ENCODE peak calls at places on chromosomes 4 and X, in nine cellular contexts. S is C1 segment of cervical spinal cord; G is stimulated activated CD4-positive, alpha-beta T cell treated with anti-CD3 and anti-CD28 coated beads, Interleukin-1b, Interleukin-23, amount 100 ng/mL, for 4 hours; V is fibroblast of pulmonary artery; E is H9; Z is activated T-helper 1 cell treated with Interleukin-2 at 50 U/mL for 16 hours; F is NCI-H1417 treated with DMSO at 0.1 percent for 48 hours; L is activated CD8-positive, alpha-beta memory T cell treated with anti-CD3 and anti-CD28 coated beads, Interleukin-2, amount 50 U/mL, for 48 hours; N is HL-60. Q is an unnamed sample.

GRCh38 chrX:123626962-123627361 is 105.9 kb downstream of the THOC2 start:
- DNase-seq in L (no peak), G (no peak), V (peak; percentile 14), E (no peak), Z (no peak), N (no peak), S (no peak), F (no peak), Q (no peak)

GRCh38 chr4:67658302-67658701 is 42.7 kb downstream of the UBA6 start:
- DNase-seq in E (no peak), V (no peak), N (no peak), F (no peak), Z (no peak), L (no peak), S (no peak), G (no peak), Q (no peak)

GRCh38 chr4:1603413-1604135 is 80.5 kb downstream of the FAM53A start:
- DNase-seq in L (no peak), G (no peak), S (no peak), Z (no peak), V (no peak), E (no peak), N (no peak), F (no peak), Q (no peak)

GRCh38 chr4:141131738-141132688 is 1.3 kb downstream of the RNF150 start:
- DNase-seq in V (no peak), E (peak; percentile 38), S (no peak), N (no peak), F (no peak), Z (no peak), L (peak; percentile 51), G (no peak), Q (no peak)

GRCh38 chr4:140856692-140857091 is 100.5 kb upstream of the TBC1D9 start:
- DNase-seq in V (peak; percentile 67), F (peak; percentile 10), S (no peak), Z (no peak), G (no peak), L (no peak), N (no peak), E (peak; percentile 60), Q (peak; percentile 79)

GRCh38 chr4:137597751-137598493 is 65.6 kb upstream of the PCDH18 start:
- DNase-seq in F (no peak), V (no peak), E (no peak), S (no peak), G (no peak), L (no peak), N (no peak), Z (no peak), Q (no peak)

GRCh38 chr4:173254646-173255045 is 79.5 kb downstream of the HMGB2 start:
- DNase-seq in G (no peak), L (no peak), Z (no peak), V (no peak), S (no peak), N (no peak), F (no peak), E (no peak), Q (no peak)

GRCh38 chrX:17654116-17654515 is 83.2 kb upstream of the SCML1 start:
- DNase-seq in Z (peak; percentile 5), E (no peak), V (no peak), S (no peak), F (no peak), G (peak; percentile 25), L (peak; percentile 57), N (no peak), Q (no peak)

GRCh38 chrX:9520211-9520590 is 55.3 kb downstream of the TBL1X start:
- DNase-seq in G (no peak), F (no peak), E (no peak), V (no peak), S (no peak), N (no peak), L (no peak), Z (no peak), Q (no peak)

GRCh38 chrX:4932790-4933189 is 1219.3 kb upstream of the PRKX start:
- DNase-seq in G (no peak), E (no peak), F (no peak), Z (no peak), S (no peak), N (no peak), V (no peak), L (no peak), Q (no peak)

GRCh38 chr4:101237773-101238172 is 109.6 kb downstream of the PPP3CA start:
- DNase-seq in F (no peak), L (no peak), N (no peak), S (no peak), Z (no peak), V (no peak), E (no peak), G (no peak), Q (no peak)

GRCh38 chr4:98318521-98318920 is 57.3 kb downstream of the RAP1GDS1 start:
- DNase-seq in G (no peak), L (no peak), Z (no peak), S (no peak), N (no peak), E (no peak), F (no peak), V (no peak), Q (no peak)

GRCh38 chr4:1208970-1209704 is 36.8 kb upstream of the SPON2 start:
- DNase-seq in S (no peak), L (no peak), V (peak; percentile 60), G (no peak), E (no peak), F (no peak), Z (no peak), N (no peak), Q (peak; percentile 45)

GRCh38 chrX:71253253-71254091 is 468 bp downstream of the ZMYM3 start:
- DNase-seq in Z (peak; percentile 12), L (peak; percentile 60), G (no peak), E (peak; percentile 51), S (no peak), N (no peak), F (no peak), V (peak; percentile 41), Q (peak; percentile 59)

GRCh38 chrX:153722704-153723350 is 1.4 kb downstream of the BCAP31 start:
- DNase-seq in V (no peak), S (no peak), G (no peak), F (no peak), N (peak; percentile 23), Z (no peak), E (no peak), L (no peak), Q (no peak)

GRCh38 chrX:147958316-147958715 is 22.8 kb upstream of the FMR1NB start:
- DNase-seq in S (no peak), N (no peak), E (no peak), F (no peak), G (no peak), Z (no peak), V (peak; percentile 1), L (no peak), Q (no peak)

GRCh38 chr4:73589261-73589847 is 30.9 kb downstream of the RASSF6 start:
- DNase-seq in F (no peak), S (no peak), Z (no peak), V (peak; percentile 88), E (no peak), L (no peak), G (no peak), N (no peak), Q (no peak)

GRCh38 chr4:130054895-130055294 is 958.9 kb downstream of the C4orf33 start:
- DNase-seq in S (no peak), Z (no peak), V (no peak), N (no peak), G (no peak), F (no peak), L (no peak), E (no peak), Q (no peak)

GRCh38 chr4:85866508-85866907 is 391.6 kb downstream of the ARHGAP24 start:
- DNase-seq in N (no peak), V (peak; percentile 18), G (no peak), S (no peak), F (no peak), E (no peak), L (no peak), Z (no peak), Q (no peak)

GRCh38 chrX:108168961-108169740 is 77.6 kb downstream of the ATG4A start:
- DNase-seq in N (no peak), Z (no peak), G (no peak), V (no peak), E (no peak), F (no peak), L (no peak), S (no peak), Q (peak; percentile 29)

GRCh38 chr4:186015212-186015817 is 53.6 kb upstream of the TLR3 start:
- DNase-seq in G (no peak), Z (no peak), N (no peak), F (no peak), V (no peak), L (no peak), S (no peak), E (no peak), Q (no peak)

GRCh38 chrX:38519651-38520050 is 41.7 kb upstream of the TSPAN7 start:
- DNase-seq in S (no peak), N (no peak), E (no peak), L (no peak), Z (no peak), V (no peak), F (no peak), G (no peak), Q (no peak)